ENCODE peak calls at places on chromosomes 1 and 21, in seven cellular contexts. V is activated CD4-positive, alpha-beta T cell treated with anti-CD3 and anti-CD28 coated beads, Interleukin-2, amount 50 U/mL, for 48 hours; W is amygdala; J is Right ventricle myocardium superior; D is right cardiac atrium; G is aorta; P is astrocyte of the cerebellum. S is an unnamed sample.

GRCh38 chr21:36320421-36321324 is 676 bp downstream of the MORC3 start:
- DNase-seq in V (peak), W (peak), J (peak), D (no peak), G (peak), P (no peak), S (peak)

GRCh38 chr1:208183977-208184901 is 59.9 kb downstream of the PLXNA2 start:
- DNase-seq in V (no peak), W (no peak), J (peak), D (peak), G (no peak), P (no peak), S (peak)

GRCh38 chr1:42000781-42001180 is 82.1 kb upstream of the HIVEP3 start:
- DNase-seq in V (no peak), W (no peak), J (no peak), D (no peak), G (no peak), P (no peak), S (no peak)

GRCh38 chr1:174358786-174359453 is 88.8 kb upstream of the GPR52 start:
- DNase-seq in V (no peak), W (no peak), J (no peak), D (no peak), G (no peak), P (no peak), S (peak)

GRCh38 chr1:19450811-19451564 is 34.4 kb downstream of the CAPZB start:
- DNase-seq in V (no peak), W (no peak), J (no peak), D (no peak), G (no peak), P (peak), S (peak)

GRCh38 chr1:94433866-94434265 is 15.7 kb downstream of the ABCD3 start:
- DNase-seq in V (no peak), W (no peak), J (no peak), D (no peak), G (no peak), P (no peak), S (no peak)

GRCh38 chr1:179754031-179754624 is 11.0 kb downstream of the FAM163A start:
- DNase-seq in V (no peak), W (no peak), J (no peak), D (no peak), G (no peak), P (peak), S (peak)

GRCh38 chr21:36773111-36773510 is 74.2 kb downstream of the SIM2 start:
- DNase-seq in V (no peak), W (peak), J (peak), D (peak), G (peak), P (peak), S (peak)

GRCh38 chr1:169113613-169114119 is 7.2 kb downstream of the ATP1B1 start:
- DNase-seq in V (no peak), W (no peak), J (no peak), D (no peak), G (no peak), P (peak), S (peak)

GRCh38 chr1:229002451-229002960 is 267.2 kb downstream of the RHOU start:
- DNase-seq in V (no peak), W (no peak), J (no peak), D (no peak), G (no peak), P (no peak), S (no peak)

GRCh38 chr1:167207940-167208623 is 12.6 kb upstream of the POU2F1 start:
- DNase-seq in V (no peak), W (no peak), J (no peak), D (no peak), G (no peak), P (no peak), S (peak)

GRCh38 chr1:159914252-159915018 is 10.9 kb downstream of the TAGLN2 start:
- DNase-seq in V (no peak), W (no peak), J (no peak), D (peak), G (peak), P (no peak), S (no peak)

GRCh38 chr1:101520302-101520701 is 283.5 kb downstream of the S1PR1 start:
- DNase-seq in V (peak), W (no peak), J (no peak), D (peak), G (no peak), P (peak), S (peak)

GRCh38 chr1:112626887-112627286 is 7.3 kb downstream of the CAPZA1 start:
- DNase-seq in V (no peak), W (no peak), J (no peak), D (no peak), G (no peak), P (no peak), S (no peak)

GRCh38 chr1:2300851-2301606 is 72.9 kb downstream of the SKI start:
- DNase-seq in V (peak), W (peak), J (peak), D (peak), G (peak), P (no peak), S (peak)

GRCh38 chr1:238136265-238136664 is 245.5 kb upstream of the ZP4 start:
- DNase-seq in V (no peak), W (no peak), J (no peak), D (no peak), G (no peak), P (no peak), S (no peak)

GRCh38 chr1:3266870-3267549 is 187.5 kb upstream of the ARHGEF16 start:
- DNase-seq in V (no peak), W (no peak), J (no peak), D (no peak), G (no peak), P (no peak), S (no peak)

GRCh38 chr21:46229133-46229922 is 754 bp upstream of the LSS start:
- DNase-seq in V (no peak), W (no peak), J (no peak), D (no peak), G (no peak), P (no peak), S (peak)

GRCh38 chr21:43703068-43703880 is 15.7 kb upstream of the PDXK start:
- DNase-seq in V (no peak), W (no peak), J (peak), D (peak), G (no peak), P (no peak), S (peak)

GRCh38 chr1:57770772-57771171 is 346.9 kb upstream of the DAB1 start:
- DNase-seq in V (no peak), W (no peak), J (no peak), D (no peak), G (no peak), P (no peak), S (peak)

GRCh38 chr1:56064705-56065104 is 514.7 kb downstream of the PLPP3 start:
- DNase-seq in V (no peak), W (no peak), J (no peak), D (no peak), G (no peak), P (no peak), S (peak)

GRCh38 chr1:47431534-47431933 is 6.3 kb upstream of the FOXD2 start:
- DNase-seq in V (no peak), W (no peak), J (no peak), D (no peak), G (no peak), P (no peak), S (peak)

GRCh38 chr1:111598534-111598933 is 21.1 kb upstream of the RAP1A start:
- DNase-seq in V (no peak), W (no peak), J (no peak), D (no peak), G (no peak), P (no peak), S (no peak)

GRCh38 chr1:52360595-52360968 is 5.4 kb downstream of the CC2D1B start:
- DNase-seq in V (no peak), W (no peak), J (no peak), D (no peak), G (no peak), P (no peak), S (no peak)

GRCh38 chr1:113912594-113913311 is 7.6 kb downstream of the DCLRE1B start:
- DNase-seq in V (no peak), W (peak), J (peak), D (peak), G (no peak), P (no peak), S (no peak)

GRCh38 chr1:56563568-56563967 is 15.8 kb downstream of the PLPP3 start:
- DNase-seq in V (no peak), W (no peak), J (no peak), D (no peak), G (no peak), P (no peak), S (no peak)

GRCh38 chr1:186420311-186420710 is 40.6 kb downstream of the PDC start:
- DNase-seq in V (no peak), W (no peak), J (no peak), D (no peak), G (no peak), P (no peak), S (no peak)

GRCh38 chr1:230503741-230504140 is 77.6 kb upstream of the PGBD5 start:
- DNase-seq in V (no peak), W (no peak), J (no peak), D (no peak), G (no peak), P (no peak), S (no peak)

GRCh38 chr1:33268457-33268856 is 12.2 kb downstream of the ZNF362 start:
- DNase-seq in V (no peak), W (no peak), J (no peak), D (no peak), G (peak), P (no peak), S (no peak)

GRCh38 chr1:244460195-244460594 is 878 bp upstream of the CATSPERE start:
- DNase-seq in V (peak), W (no peak), J (no peak), D (peak), G (no peak), P (no peak), S (peak)

GRCh38 chr1:174217248-174217647 is 57.9 kb downstream of the RABGAP1L start:
- DNase-seq in V (no peak), W (no peak), J (no peak), D (no peak), G (no peak), P (no peak), S (no peak)

GRCh38 chr1:10152709-10153284 is 57.6 kb upstream of the KIF1B start:
- DNase-seq in V (peak), W (peak), J (peak), D (peak), G (peak), P (peak), S (peak)

GRCh38 chr1:68116643-68117235 is 66.3 kb upstream of the DIRAS3 start:
- DNase-seq in V (peak), W (peak), J (no peak), D (peak), G (no peak), P (no peak), S (peak)

GRCh38 chr21:35150562-35151226 is 101.6 kb upstream of the RUNX1 start:
- DNase-seq in V (no peak), W (no peak), J (no peak), D (no peak), G (no peak), P (peak), S (peak)

GRCh38 chr1:114235956-114236355 is 82.3 kb upstream of the SYT6 start:
- DNase-seq in V (no peak), W (no peak), J (no peak), D (no peak), G (no peak), P (no peak), S (no peak)

GRCh38 chr1:38915352-38915948 is 26.2 kb downstream of the RHBDL2 start:
- DNase-seq in V (peak), W (no peak), J (no peak), D (no peak), G (no peak), P (no peak), S (peak)